ENCODE peak calls at places on chromosomes 16 and 17, in four cellular contexts. D is esophagus squamous epithelium, S is epithelial cell of proximal tubule, A is SW480. B is an unnamed sample.

GRCh38 chr17:8056976-8057625 is 18.2 kb downstream of the ALOX15B start:
- DNase-seq in D (no peak), S (no peak), A (no peak), B (no peak)

GRCh38 chr17:80840011-80840410 is 151.6 kb upstream of the CHMP6 start:
- DNase-seq in D (no peak), S (no peak), A (no peak), B (no peak)

GRCh38 chr17:50214986-50215730 is 13.7 kb upstream of the COL1A1 start:
- DNase-seq in D (no peak), S (no peak), A (no peak), B (no peak)

GRCh38 chr17:42667088-42667951 is 8.2 kb downstream of the TUBG2 start:
- DNase-seq in D (no peak), S (peak; percentile 61), A (peak; percentile 88), B (no peak)

GRCh38 chr16:1890701-1891035 is 18.7 kb upstream of the MEIOB start:
- DNase-seq in D (no peak), S (no peak), A (no peak), B (no peak)

GRCh38 chr16:27679899-27680298 is 130.0 kb downstream of the KATNIP start:
- DNase-seq in D (no peak), S (no peak), A (no peak), B (no peak)

GRCh38 chr17:54972406-54973138 is 4.0 kb downstream of the STXBP4 start:
- DNase-seq in D (no peak), S (no peak), A (no peak), B (no peak)

GRCh38 chr17:50186661-50187402 is 14.6 kb downstream of the COL1A1 start:
- DNase-seq in D (no peak), S (no peak), A (no peak), B (no peak)

GRCh38 chr17:9004132-9004960 is 17.0 kb upstream of the NTN1 start:
- DNase-seq in D (no peak), S (no peak), A (no peak), B (no peak)

GRCh38 chr16:9665851-9666271 is 516.4 kb downstream of the GRIN2A start:
- DNase-seq in D (no peak), S (no peak), A (peak; percentile 87), B (no peak)

GRCh38 chr16:78705694-78706093 is 606.2 kb downstream of the WWOX start:
- DNase-seq in D (no peak), S (no peak), A (peak; percentile 53), B (no peak)

GRCh38 chr17:79987187-79987889 is 48.3 kb downstream of the TBC1D16 start:
- DNase-seq in D (no peak), S (no peak), A (peak; percentile 73), B (no peak)

GRCh38 chr17:31494259-31495048 is 103.0 kb downstream of the RAB11FIP4 start:
- DNase-seq in D (no peak), S (no peak), A (no peak), B (peak; percentile 70)

GRCh38 chr17:46151762-46152161 is 41.5 kb downstream of the KANSL1 start:
- DNase-seq in D (no peak), S (no peak), A (no peak), B (no peak)

GRCh38 chr16:88292007-88292940 is 90.5 kb upstream of the ZNF469 start:
- DNase-seq in D (no peak), S (no peak), A (no peak), B (no peak)

GRCh38 chr16:10979717-10980601 is 35.6 kb downstream of the CLEC16A start:
- DNase-seq in D (no peak), S (no peak), A (no peak), B (no peak)

GRCh38 chr16:85524630-85525463 is 88.3 kb upstream of the GSE1 start:
- DNase-seq in D (no peak), S (no peak), A (no peak), B (peak; percentile 60)

GRCh38 chr16:86479419-86479818 is 30.9 kb upstream of the FOXF1 start:
- DNase-seq in D (no peak), S (no peak), A (peak; percentile 57), B (no peak)

GRCh38 chr17:75250009-75250471 is 11.4 kb downstream of the GGA3 start:
- DNase-seq in D (no peak), S (no peak), A (no peak), B (no peak)

GRCh38 chr17:28740406-28741357 is 3.1 kb upstream of the TRAF4 start:
- DNase-seq in D (no peak), S (no peak), A (no peak), B (no peak)

GRCh38 chr17:41521574-41522261 is 3.0 kb upstream of the KRT15 start:
- DNase-seq in D (no peak), S (no peak), A (peak; percentile 99), B (no peak)

GRCh38 chr17:21194688-21195087 is 19.3 kb downstream of the TMEM11 start:
- DNase-seq in D (no peak), S (no peak), A (no peak), B (no peak)

GRCh38 chr17:34168989-34169388 is 86.1 kb upstream of the CCL2 start:
- DNase-seq in D (no peak), S (no peak), A (no peak), B (no peak)

GRCh38 chr16:87740909-87741424 is 24.8 kb downstream of the KLHDC4 start:
- DNase-seq in D (no peak), S (no peak), A (no peak), B (no peak)

GRCh38 chr16:29975134-29975538 is 1.5 kb downstream of the TAOK2 start:
- DNase-seq in D (no peak), S (no peak), A (no peak), B (no peak)

B was measured in SIG-M5.